ENCODE peak calls at places on chromosome 18, in eight cellular contexts. X is endothelial cell; W is glutamatergic neuron; F is stimulated activated CD4-positive, alpha-beta T cell treated with anti-CD3 and anti-CD28 coated beads, TNF-alpha, amount 100 ng/mL, for 48 hours; D is LNCaP clone FGC; V is COR-L47; L is esophagus squamous epithelium; G is MCF 10A. J is an unnamed sample.

GRCh38 chr18:6881034-6881800 is 151.7 kb downstream of the ARHGAP28 start:
- DNase-seq in D (no peak), F (no peak), L (no peak), G (no peak), W (no peak), V (no peak), X (no peak), J (no peak)

GRCh38 chr18:63254716-63255399 is 64.7 kb downstream of the BCL2 start:
- DNase-seq in V (no peak), L (no peak), G (no peak), W (no peak), F (no peak), X (no peak), D (no peak), J (no peak)

GRCh38 chr18:10659594-10659993 is 133.8 kb downstream of the NAPG start:
- DNase-seq in W (no peak), V (no peak), D (no peak), X (no peak), F (no peak), L (no peak), G (no peak), J (no peak)

GRCh38 chr18:9449580-9449979 is 25.7 kb upstream of the RALBP1 start:
- DNase-seq in G (no peak), F (no peak), W (no peak), L (no peak), D (no peak), V (no peak), X (no peak), J (no peak)

GRCh38 chr18:26565514-26565913 is 17.2 kb upstream of the KCTD1 start:
- DNase-seq in G (no peak), W (no peak), X (no peak), L (no peak), V (no peak), D (no peak), F (no peak), J (no peak)

GRCh38 chr18:5237083-5237722 is 40.1 kb upstream of the AKAIN1 start:
- DNase-seq in V (peak), X (peak), F (no peak), L (no peak), D (peak), W (no peak), G (no peak), J (no peak)

GRCh38 chr18:26925313-26925712 is 59.8 kb upstream of the AQP4 start:
- DNase-seq in L (no peak), V (no peak), W (no peak), D (no peak), X (no peak), F (no peak), G (no peak), J (no peak)

GRCh38 chr18:79583984-79584401 is 95.6 kb upstream of the CTDP1 start:
- DNase-seq in F (no peak), G (no peak), L (no peak), X (no peak), D (no peak), V (peak), W (no peak), J (no peak)

GRCh38 chr18:35345460-35345921 is 1.3 kb upstream of the ZNF24 start:
- DNase-seq in D (peak), F (no peak), X (no peak), W (no peak), L (no peak), G (no peak), V (no peak), J (no peak)

J was measured in HL-60.